ENCODE peak calls at places on chromosome 17, in four cellular contexts. O is fibroblast of lung, P is sigmoid colon, M is lung. I is an unnamed sample.

GRCh38 chr17:71118039-71118438 is 948.7 kb downstream of the KCNJ2 start:
- DNase-seq in O (peak; percentile 19), P (no peak), M (no peak), I (no peak)

GRCh38 chr17:73551756-73552155 is 92.5 kb downstream of the SDK2 start:
- DNase-seq in O (no peak), P (no peak), M (no peak), I (no peak)

GRCh38 chr17:40884708-40885512 is at the start of gene KRT20:
- DNase-seq in O (no peak), P (no peak), M (no peak), I (no peak)

GRCh38 chr17:39364236-39365025 is 37.0 kb downstream of the FBXL20 start:
- DNase-seq in O (peak; percentile 29), P (no peak), M (no peak), I (no peak)

GRCh38 chr17:56141046-56141839 is 12.0 kb upstream of the ANKFN1 start:
- DNase-seq in O (peak; percentile 91), P (no peak), M (no peak), I (peak; percentile 78)

GRCh38 chr17:51682115-51682514 is 421.8 kb downstream of the UTP18 start:
- DNase-seq in O (no peak), P (no peak), M (no peak), I (no peak)

GRCh38 chr17:82767041-82767754 is 15.3 kb downstream of the TBCD start:
- DNase-seq in O (peak; percentile 14), P (no peak), M (peak; percentile 61), I (no peak)

GRCh38 chr17:73643012-73643845 is 1.0 kb downstream of the SDK2 start:
- DNase-seq in O (peak; percentile 4), P (no peak), M (no peak), I (peak; percentile 38)

DNA sequence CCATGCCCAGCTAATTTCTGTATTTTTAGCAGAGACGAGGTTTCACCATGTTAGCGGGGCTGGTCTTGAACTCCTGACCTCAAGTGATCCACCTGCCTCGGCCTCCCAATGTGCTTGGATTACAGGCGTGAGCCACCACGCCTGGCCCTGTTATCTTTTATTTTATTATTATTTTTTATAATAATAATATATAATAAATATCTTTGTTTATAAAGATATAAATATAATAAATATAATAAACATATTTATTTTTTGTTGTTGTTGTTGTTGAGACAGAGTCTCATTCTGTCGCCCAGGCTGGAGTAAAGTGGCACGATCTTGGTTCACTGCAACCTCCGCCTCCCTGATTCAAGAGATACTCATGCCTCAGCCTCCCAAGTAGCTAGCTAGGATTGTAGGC is 7.0 kb upstream of the RNF157 start:
- DNase-seq in O (no peak), P (no peak), M (no peak), I (no peak)
- H3K4me3 ChIP-seq in O (no peak overlapping the region), P (no peak overlapping the region), M (no peak overlapping the region), I (no peak overlapping the region)

DNA sequence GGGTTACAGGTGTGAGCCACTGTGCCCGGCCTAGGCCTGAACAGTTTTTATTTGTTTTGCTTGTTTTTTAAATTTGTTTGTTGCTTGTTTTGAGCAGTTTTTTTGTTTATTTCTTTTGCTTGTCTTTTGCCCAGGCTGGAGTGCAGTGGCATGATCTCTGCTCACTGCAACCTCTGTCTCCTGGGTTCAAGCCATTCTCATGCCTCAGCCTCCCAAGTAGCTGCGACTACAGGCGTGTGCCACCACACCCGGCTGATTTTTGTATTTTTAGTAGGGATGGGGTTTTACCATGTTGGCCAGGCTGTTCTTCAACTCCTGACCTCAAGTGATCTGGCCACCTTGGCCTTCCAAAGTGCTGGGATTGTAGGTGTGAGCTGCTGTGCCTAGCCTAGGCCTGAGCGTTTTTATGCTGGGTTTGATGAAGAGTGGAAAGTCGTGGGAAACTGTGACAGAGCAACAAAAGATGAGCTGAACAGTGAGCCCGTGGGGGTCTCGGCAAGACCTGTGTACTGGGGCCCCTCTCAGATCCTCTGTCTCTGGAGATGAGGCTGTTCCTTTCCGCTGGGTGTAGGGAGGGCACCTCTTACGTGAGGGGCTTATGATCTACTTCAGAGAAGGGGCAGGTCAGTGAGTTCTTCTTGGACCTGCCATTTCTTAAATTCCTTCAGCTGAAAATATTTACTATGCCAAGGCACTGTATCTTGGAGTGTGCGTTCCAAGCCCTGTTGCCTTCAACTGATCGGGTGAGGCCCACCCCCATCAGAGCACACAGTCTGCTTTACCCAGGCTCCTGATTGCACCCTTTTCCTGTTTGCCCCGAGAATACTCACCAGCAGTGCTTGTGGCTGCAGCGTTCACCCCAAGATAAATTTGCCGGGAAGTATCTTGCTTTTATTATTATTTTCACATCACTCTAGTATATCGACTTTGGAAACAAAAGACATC is 322.1 kb downstream of the SEC14L1 start:
- DNase-seq in O (no peak), P (no peak), M (no peak), I (no peak)
- H3K4me3 ChIP-seq in O (no peak overlapping the region), P (no peak overlapping the region), M (no peak overlapping the region), I (no peak overlapping the region)

DNA sequence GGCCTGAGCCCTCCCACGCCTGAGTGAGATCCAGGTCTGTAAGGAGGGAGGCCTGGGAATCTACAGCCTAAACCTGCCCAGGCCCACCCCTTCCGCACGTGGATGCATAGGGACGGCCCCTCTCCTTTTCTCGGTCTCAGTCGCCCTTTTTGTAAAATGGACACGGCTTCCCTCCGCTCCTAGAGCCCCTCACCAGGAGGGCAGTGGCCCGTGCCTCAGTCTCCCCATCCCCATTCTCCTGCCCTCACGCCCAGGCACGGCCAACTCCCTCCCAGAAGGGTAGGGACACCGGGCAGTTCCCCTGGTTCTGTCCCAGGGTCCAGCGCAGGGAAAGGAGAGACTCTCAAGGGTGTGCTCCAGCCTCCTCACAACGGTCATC is 48.1 kb downstream of the WNT3 start:
- DNase-seq in O (no peak), P (no peak), M (no peak), I (no peak)
- H3K4me3 ChIP-seq in O (no peak overlapping the region), P (no peak overlapping the region), M (no peak overlapping the region), I (peak overlapping the region; percentile 44)

DNA sequence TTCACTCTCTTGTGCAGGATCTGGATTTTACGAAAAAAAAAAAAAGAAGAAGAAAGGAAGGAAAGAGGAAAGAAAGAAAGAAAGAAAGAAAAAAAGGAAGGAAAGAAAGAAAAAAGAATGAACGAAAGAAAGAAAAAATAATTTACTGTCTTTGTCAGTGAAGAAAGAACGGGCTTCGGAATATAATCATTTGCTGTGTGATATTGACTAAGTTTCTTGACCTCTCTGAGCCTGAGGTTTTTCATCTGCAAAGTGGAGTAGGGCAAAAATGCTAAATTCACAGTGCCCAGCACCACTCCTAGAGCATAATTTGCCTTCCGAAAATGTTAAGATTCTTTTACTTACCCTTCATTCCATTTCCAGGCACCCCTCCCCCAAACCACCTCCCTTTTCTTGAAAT is 333 bp upstream of the CCR10 start:
- DNase-seq in O (no peak), P (no peak), M (no peak), I (no peak)
- H3K4me3 ChIP-seq in O (peak overlapping the region; percentile 62), P (peak overlapping the region; percentile 53), M (no peak overlapping the region), I (peak overlapping the region; percentile 67)